ENCODE peak calls at places on chromosomes 4 and X, in six cellular contexts. One of them, this sample, is unnamed.

GRCh38 chr4:10733016-10733415 is 48.4 kb upstream of the CLNK start:
- DNase-seq in aorta: no peak
- DNase-seq in NCI-H187: no peak
- DNase-seq in NCI-H345: no peak
- DNase-seq in tibial nerve: no peak
- DNase-seq in omental fat pad: no peak
- DNase-seq in this sample: peak

GRCh38 chrX:109974906-109975655 is 27.8 kb upstream of the TMEM164 start:
- DNase-seq in aorta: no peak
- DNase-seq in NCI-H187: no peak
- DNase-seq in NCI-H345: no peak
- DNase-seq in tibial nerve: no peak
- DNase-seq in omental fat pad: no peak
- DNase-seq in this sample: no peak

GRCh38 chr4:172270421-172270820 is 457.2 kb downstream of the GALNTL6 start:
- DNase-seq in aorta: no peak
- DNase-seq in NCI-H187: peak
- DNase-seq in NCI-H345: peak
- DNase-seq in tibial nerve: no peak
- DNase-seq in omental fat pad: no peak
- DNase-seq in this sample: peak

GRCh38 chrX:29890004-29890403 is 325.4 kb upstream of the MAGEB2 start:
- DNase-seq in aorta: no peak
- DNase-seq in NCI-H187: no peak
- DNase-seq in NCI-H345: no peak
- DNase-seq in tibial nerve: no peak
- DNase-seq in omental fat pad: no peak
- DNase-seq in this sample: no peak

GRCh38 chrX:127574829-127575228 is 477.4 kb downstream of the ACTRT1 start:
- DNase-seq in aorta: no peak
- DNase-seq in NCI-H187: no peak
- DNase-seq in NCI-H345: no peak
- DNase-seq in tibial nerve: no peak
- DNase-seq in omental fat pad: no peak
- DNase-seq in this sample: no peak

GRCh38 chrX:11944486-11944885 is 186.4 kb downstream of the MSL3 start:
- DNase-seq in aorta: no peak
- DNase-seq in NCI-H187: no peak
- DNase-seq in NCI-H345: peak
- DNase-seq in tibial nerve: no peak
- DNase-seq in omental fat pad: no peak
- DNase-seq in this sample: peak

GRCh38 chrX:113790987-113791386 is 792.9 kb upstream of the HTR2C start:
- DNase-seq in aorta: no peak
- DNase-seq in NCI-H187: no peak
- DNase-seq in NCI-H345: no peak
- DNase-seq in tibial nerve: no peak
- DNase-seq in omental fat pad: no peak
- DNase-seq in this sample: no peak

GRCh38 chr4:112836895-112837294 is 200.0 kb downstream of the LARP7 start:
- DNase-seq in aorta: no peak
- DNase-seq in NCI-H187: no peak
- DNase-seq in NCI-H345: no peak
- DNase-seq in tibial nerve: no peak
- DNase-seq in omental fat pad: no peak
- DNase-seq in this sample: no peak

This sample was measured in NCI-H146.